ENCODE peak calls at places on chromosomes 13 and 19, in four cellular contexts. One of them, this sample, is unnamed.
A peak's percentile ranks its signal among the peaks of the same experiment; 100 is the strongest.

GRCh38 chr13:40536443-40537113 is 129.9 kb downstream of the FOXO1 start:
- DNase-seq in GM12878: no peak
- DNase-seq in SK-N-SH: no peak
- DNase-seq in HCT116: no peak
- DNase-seq in this sample: no peak

GRCh38 chr19:52336976-52337375 is 933 bp downstream of the ZNF610 start:
- DNase-seq in GM12878: no peak
- DNase-seq in SK-N-SH: peak; percentile 45
- DNase-seq in HCT116: no peak
- DNase-seq in this sample: no peak

GRCh38 chr13:95261956-95262355 is 39.3 kb downstream of the ABCC4 start:
- DNase-seq in GM12878: no peak
- DNase-seq in SK-N-SH: no peak
- DNase-seq in HCT116: no peak
- DNase-seq in this sample: no peak

GRCh38 chr19:5578094-5578846 is 10.5 kb upstream of the TINCR start:
- DNase-seq in SK-N-SH: peak; percentile 95
- DNase-seq in GM12878: no peak
- DNase-seq in HCT116: no peak
- DNase-seq in this sample: peak; percentile 50

GRCh38 chr13:43363156-43363918 is 340.0 kb downstream of the DNAJC15 start:
- DNase-seq in SK-N-SH: no peak
- DNase-seq in HCT116: no peak
- DNase-seq in GM12878: no peak
- DNase-seq in this sample: no peak

GRCh38 chr13:43664700-43665191 is 122.0 kb downstream of the ENOX1 start:
- DNase-seq in HCT116: no peak
- DNase-seq in SK-N-SH: no peak
- DNase-seq in GM12878: no peak
- DNase-seq in this sample: no peak

GRCh38 chr19:7069904-7070226 is 362 bp downstream of the ZNF557 start:
- DNase-seq in SK-N-SH: no peak
- DNase-seq in HCT116: no peak
- DNase-seq in GM12878: no peak
- DNase-seq in this sample: no peak

GRCh38 chr19:9597027-9597426 is 12.7 kb upstream of the ZNF121 start:
- DNase-seq in HCT116: peak; percentile 86
- DNase-seq in SK-N-SH: no peak
- DNase-seq in GM12878: no peak
- DNase-seq in this sample: no peak

GRCh38 chr19:49712397-49712859 is 21.5 kb downstream of the CPT1C start:
- DNase-seq in SK-N-SH: peak; percentile 93
- DNase-seq in GM12878: no peak
- DNase-seq in HCT116: peak; percentile 92
- DNase-seq in this sample: no peak

GRCh38 chr19:47699360-47699917 is 13.8 kb upstream of the EHD2 start:
- DNase-seq in GM12878: no peak
- DNase-seq in SK-N-SH: peak; percentile 95
- DNase-seq in HCT116: no peak
- DNase-seq in this sample: peak; percentile 33

GRCh38 chr19:1855040-1855827 is 7.0 kb upstream of the REXO1 start:
- DNase-seq in GM12878: peak; percentile 59
- DNase-seq in HCT116: peak; percentile 64
- DNase-seq in SK-N-SH: peak; percentile 99
- DNase-seq in this sample: peak; percentile 96

GRCh38 chr19:43562698-43563241 is 12.6 kb downstream of the XRCC1 start:
- DNase-seq in SK-N-SH: no peak
- DNase-seq in HCT116: no peak
- DNase-seq in GM12878: peak; percentile 91
- DNase-seq in this sample: no peak

GRCh38 chr13:109990296-109990695 is 203.9 kb upstream of the IRS2 start:
- DNase-seq in SK-N-SH: no peak
- DNase-seq in HCT116: no peak
- DNase-seq in GM12878: no peak
- DNase-seq in this sample: no peak

GRCh38 chr13:26853272-26853818 is 92.8 kb upstream of the GPR12 start:
- DNase-seq in GM12878: no peak
- DNase-seq in SK-N-SH: peak; percentile 67
- DNase-seq in HCT116: no peak
- DNase-seq in this sample: no peak

GRCh38 chr13:94987081-94987480 is 274.7 kb upstream of the SOX21 start:
- DNase-seq in GM12878: no peak
- DNase-seq in SK-N-SH: no peak
- DNase-seq in HCT116: no peak
- DNase-seq in this sample: no peak

GRCh38 chr19:39381910-39382611 is 8.8 kb downstream of the PAF1 start:
- DNase-seq in HCT116: no peak
- DNase-seq in GM12878: no peak
- DNase-seq in SK-N-SH: no peak
- DNase-seq in this sample: no peak

GRCh38 chr19:39386557-39386956 is 4.3 kb downstream of the PAF1 start:
- DNase-seq in HCT116: no peak
- DNase-seq in GM12878: no peak
- DNase-seq in SK-N-SH: no peak
- DNase-seq in this sample: no peak

GRCh38 chr19:39385629-39386411 is 5.1 kb downstream of the PAF1 start:
- DNase-seq in SK-N-SH: no peak
- DNase-seq in HCT116: no peak
- DNase-seq in GM12878: no peak
- DNase-seq in this sample: no peak

GRCh38 chr19:39382991-39383828 is 7.7 kb downstream of the PAF1 start:
- DNase-seq in GM12878: no peak
- DNase-seq in SK-N-SH: no peak
- DNase-seq in HCT116: no peak
- DNase-seq in this sample: no peak

DNA sequence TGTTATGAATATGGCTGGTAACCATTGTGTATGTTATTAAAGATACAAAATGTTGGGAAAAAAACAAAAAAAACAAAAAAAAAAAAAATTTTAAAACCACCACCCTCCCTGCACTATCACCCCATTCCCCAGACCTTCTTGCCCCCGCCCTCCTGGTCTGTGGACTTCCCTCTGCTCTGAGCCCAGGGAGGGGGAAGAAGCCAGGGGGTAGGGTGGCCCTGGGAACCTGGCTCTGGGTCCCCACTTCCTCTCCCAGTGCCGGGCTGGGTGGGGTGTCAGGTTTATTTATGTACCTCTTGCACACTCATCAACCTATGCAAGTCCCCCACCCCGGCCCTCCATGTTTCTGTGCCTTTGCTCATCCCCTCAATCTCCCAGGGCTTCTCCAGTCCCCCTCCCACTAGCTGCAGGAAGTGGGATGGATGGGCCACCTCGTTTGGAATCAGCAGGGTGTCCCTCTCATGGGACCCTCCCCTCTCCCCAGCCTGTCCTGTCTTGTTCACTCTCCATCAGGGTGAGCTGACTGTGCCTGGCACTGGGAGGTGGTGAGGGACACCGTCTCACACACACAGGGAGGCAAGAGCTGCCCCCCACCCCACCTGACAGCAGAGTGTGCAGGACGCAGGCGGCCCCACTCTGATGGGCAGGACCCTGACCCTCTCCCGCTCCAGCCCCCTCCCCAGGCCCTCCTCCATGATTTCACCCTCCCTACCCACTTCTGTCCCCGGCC is 5.9 kb downstream of the PAF1 start:
- DNase-seq in SK-N-SH: no peak
- DNase-seq in GM12878: no peak
- DNase-seq in HCT116: no peak
- DNase-seq in this sample: no peak
- TF ChIP-seq JUND in SK-N-SH: no peak
- TF ChIP-seq JUND in GM12878: no peak
- TF ChIP-seq JUND in HCT116: no peak
- TF ChIP-seq JUND in this sample: no peak

GRCh38 chr13:47933688-47934011 is 67.4 kb downstream of the SUCLA2 start:
- DNase-seq in SK-N-SH: no peak
- DNase-seq in GM12878: no peak
- DNase-seq in HCT116: no peak
- DNase-seq in this sample: no peak
- TF ChIP-seq JUND in SK-N-SH: no peak
- TF ChIP-seq JUND in GM12878: no peak
- TF ChIP-seq JUND in HCT116: no peak
- TF ChIP-seq JUND in this sample: no peak

GRCh38 chr13:101942535-101943157 is 459.2 kb downstream of the FGF14 start:
- DNase-seq in HCT116: no peak
- DNase-seq in GM12878: no peak
- DNase-seq in SK-N-SH: peak; percentile 53
- DNase-seq in this sample: no peak

GRCh38 chr13:101939370-101939769 is 462.5 kb downstream of the FGF14 start:
- DNase-seq in GM12878: no peak
- DNase-seq in SK-N-SH: no peak
- DNase-seq in HCT116: no peak
- DNase-seq in this sample: no peak

GRCh38 chr13:101941095-101941777 is 460.6 kb downstream of the FGF14 start:
- DNase-seq in GM12878: no peak
- DNase-seq in SK-N-SH: peak; percentile 14
- DNase-seq in HCT116: no peak
- DNase-seq in this sample: no peak

GRCh38 chr13:101945435-101945834 is 456.4 kb downstream of the FGF14 start:
- DNase-seq in HCT116: no peak
- DNase-seq in GM12878: no peak
- DNase-seq in SK-N-SH: no peak
- DNase-seq in this sample: no peak

GRCh38 chr13:101942038-101942437 is 459.8 kb downstream of the FGF14 start:
- DNase-seq in SK-N-SH: peak; percentile 34
- DNase-seq in HCT116: no peak
- DNase-seq in GM12878: no peak
- DNase-seq in this sample: peak; percentile 47
- TF ChIP-seq JUND in SK-N-SH: no peak
- TF ChIP-seq JUND in HCT116: no peak
- TF ChIP-seq JUND in GM12878: no peak
- TF ChIP-seq JUND in this sample: no peak

GRCh38 chr19:57786286-57786685 is 16.8 kb downstream of the ZNF586 start:
- DNase-seq in HCT116: no peak
- DNase-seq in SK-N-SH: no peak
- DNase-seq in GM12878: no peak
- DNase-seq in this sample: no peak
- TF ChIP-seq JUND in HCT116: no peak
- TF ChIP-seq JUND in SK-N-SH: no peak
- TF ChIP-seq JUND in GM12878: no peak
- TF ChIP-seq JUND in this sample: no peak

DNA sequence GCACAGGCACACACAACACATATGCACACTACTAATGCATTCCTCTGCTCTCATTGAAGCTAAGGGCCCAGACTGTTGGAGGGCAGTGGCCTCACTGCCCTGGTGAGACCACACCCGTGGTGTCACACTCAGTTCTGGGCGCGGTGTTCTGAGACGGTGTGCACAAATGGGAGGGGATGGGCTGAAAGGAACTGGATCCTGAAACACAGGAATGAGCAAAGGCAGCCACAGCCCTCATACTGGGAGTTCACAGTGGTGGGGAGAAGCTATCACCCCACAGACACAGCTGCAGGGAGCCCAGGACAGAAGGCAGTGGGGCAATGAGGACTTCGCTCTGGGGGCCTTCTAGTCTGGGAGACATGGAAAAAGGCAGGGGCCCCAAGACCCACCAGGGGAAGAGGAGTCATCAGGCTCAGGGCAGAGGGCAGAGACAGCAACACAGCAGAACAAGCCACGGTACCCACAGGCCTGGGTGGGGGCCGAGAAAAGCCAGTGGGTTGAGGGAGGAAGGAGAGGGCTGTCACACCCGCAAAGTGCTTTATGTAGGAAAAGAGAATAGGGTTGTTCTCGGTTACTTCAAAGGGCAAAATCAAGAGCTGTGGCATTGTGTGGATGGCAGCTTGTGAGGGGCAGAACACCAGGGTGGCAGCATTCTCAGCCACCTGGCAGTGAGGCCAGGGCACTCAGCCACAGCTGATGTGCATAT is 75.4 kb upstream of the GPR183 start:
- DNase-seq in HCT116: no peak
- DNase-seq in GM12878: no peak
- DNase-seq in SK-N-SH: no peak
- DNase-seq in this sample: no peak
- TF ChIP-seq JUND in HCT116: no peak
- TF ChIP-seq JUND in GM12878: no peak
- TF ChIP-seq JUND in SK-N-SH: no peak
- TF ChIP-seq JUND in this sample: no peak

GRCh38 chr13:30907167-30907761 is 1.2 kb downstream of the MEDAG start:
- DNase-seq in HCT116: no peak
- DNase-seq in SK-N-SH: peak; percentile 52
- DNase-seq in GM12878: no peak
- DNase-seq in this sample: no peak
- TF ChIP-seq JUND in HCT116: no peak
- TF ChIP-seq JUND in SK-N-SH: no peak
- TF ChIP-seq JUND in GM12878: no peak
- TF ChIP-seq JUND in this sample: no peak

GRCh38 chr19:17775245-17775927 is 19.6 kb upstream of the B3GNT3 start:
- DNase-seq in HCT116: no peak
- DNase-seq in GM12878: no peak
- DNase-seq in SK-N-SH: peak; percentile 76
- DNase-seq in this sample: peak; percentile 57
- TF ChIP-seq JUND in HCT116: no peak
- TF ChIP-seq JUND in GM12878: no peak
- TF ChIP-seq JUND in SK-N-SH: no peak
- TF ChIP-seq JUND in this sample: no peak

GRCh38 chr19:45442927-45443461 is 19.3 kb upstream of the ERCC1 start:
- DNase-seq in GM12878: no peak
- DNase-seq in HCT116: no peak
- DNase-seq in SK-N-SH: peak; percentile 59
- DNase-seq in this sample: no peak
- TF ChIP-seq JUND in GM12878: no peak
- TF ChIP-seq JUND in HCT116: no peak
- TF ChIP-seq JUND in SK-N-SH: no peak
- TF ChIP-seq JUND in this sample: no peak

DNA sequence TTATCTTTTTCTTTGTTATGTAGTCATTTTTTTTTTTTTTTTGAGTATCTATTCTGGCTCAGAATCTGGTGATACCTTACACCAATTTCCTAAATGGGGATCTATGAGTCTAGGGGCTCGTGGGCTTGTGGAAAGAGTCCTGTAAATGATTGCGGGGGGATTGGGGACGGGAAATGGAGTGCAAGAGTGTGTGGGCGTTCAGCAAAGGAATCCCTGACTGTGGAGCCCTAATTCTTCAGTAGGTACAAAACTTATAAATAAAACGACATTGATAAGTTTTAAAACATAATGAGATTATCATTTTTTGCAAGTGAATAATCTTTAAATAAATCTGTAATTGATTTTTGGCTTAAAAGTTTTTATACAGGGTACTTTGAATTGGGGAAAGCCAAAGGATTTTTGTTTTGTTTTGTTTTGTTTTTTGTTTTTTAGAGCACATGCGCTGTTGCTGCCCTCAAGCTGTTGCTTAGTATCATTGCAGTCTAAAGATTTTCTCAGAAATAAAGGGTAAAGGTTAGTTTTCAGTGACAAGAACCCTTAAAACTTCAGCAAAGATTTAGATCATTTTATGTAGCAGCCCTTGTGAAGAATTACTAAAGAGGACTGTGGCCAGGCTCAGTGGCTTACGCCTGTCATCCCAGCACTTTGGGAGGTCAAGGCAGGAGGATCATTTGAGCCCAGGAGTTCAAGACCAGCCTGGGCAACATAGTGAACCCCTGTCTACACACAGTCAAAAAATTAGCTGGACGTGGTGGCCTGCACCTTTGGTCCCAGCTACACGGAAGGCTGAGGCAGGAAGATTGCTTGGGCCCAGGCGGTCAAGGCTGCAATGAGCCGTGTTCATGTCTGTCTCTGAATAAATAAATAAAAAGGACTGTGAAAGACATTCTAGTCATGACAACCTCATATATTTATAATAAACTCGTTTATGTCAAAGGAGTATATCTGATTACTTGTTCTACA is 1.7 kb downstream of the ERCC5 start:
- DNase-seq in SK-N-SH: peak; percentile 17
- DNase-seq in HCT116: peak; percentile 19
- DNase-seq in GM12878: no peak
- DNase-seq in this sample: peak; percentile 30
- TF ChIP-seq JUND in SK-N-SH: no peak
- TF ChIP-seq JUND in HCT116: no peak
- TF ChIP-seq JUND in GM12878: no peak
- TF ChIP-seq JUND in this sample: no peak